ENCODE peak calls at places on chromosomes 4 and X, in nine cellular contexts. One of them, this sample, is unnamed.

GRCh38 chr4:144782345-144782744 is 136.4 kb downstream of the HHIP start:
- DNase-seq in left ventricle myocardium inferior: no peak
- DNase-seq in fibroblast of the conjunctiva: no peak
- DNase-seq in midbrain: no peak
- DNase-seq in Right ventricle myocardium superior: no peak
- DNase-seq in ELR: no peak
- DNase-seq in GM03348: no peak
- DNase-seq in mesendoderm: no peak
- DNase-seq in activated T-helper 1 cell treated with anti-CD3 and anti-CD28 coated beads, Interleukin-2, amount 50 U/mL, for 16 hours: no peak
- DNase-seq in this sample: no peak

GRCh38 chrX:47613082-47613481 is 6.6 kb downstream of the SYN1 start:
- DNase-seq in left ventricle myocardium inferior: no peak
- DNase-seq in fibroblast of the conjunctiva: no peak
- DNase-seq in midbrain: no peak
- DNase-seq in Right ventricle myocardium superior: no peak
- DNase-seq in ELR: no peak
- DNase-seq in GM03348: no peak
- DNase-seq in mesendoderm: no peak
- DNase-seq in activated T-helper 1 cell treated with anti-CD3 and anti-CD28 coated beads, Interleukin-2, amount 50 U/mL, for 16 hours: no peak
- DNase-seq in this sample: no peak

GRCh38 chr4:165472943-165473676 is 94.3 kb downstream of the CPE start:
- DNase-seq in left ventricle myocardium inferior: no peak
- DNase-seq in fibroblast of the conjunctiva: no peak
- DNase-seq in midbrain: no peak
- DNase-seq in Right ventricle myocardium superior: no peak
- DNase-seq in ELR: no peak
- DNase-seq in GM03348: no peak
- DNase-seq in mesendoderm: peak; percentile 35
- DNase-seq in activated T-helper 1 cell treated with anti-CD3 and anti-CD28 coated beads, Interleukin-2, amount 50 U/mL, for 16 hours: no peak
- DNase-seq in this sample: no peak

GRCh38 chrX:47187106-47187677 is 6.4 kb upstream of the UBA1 start:
- DNase-seq in left ventricle myocardium inferior: no peak
- DNase-seq in fibroblast of the conjunctiva: no peak
- DNase-seq in midbrain: no peak
- DNase-seq in Right ventricle myocardium superior: no peak
- DNase-seq in ELR: peak; percentile 15
- DNase-seq in GM03348: no peak
- DNase-seq in mesendoderm: peak; percentile 47
- DNase-seq in activated T-helper 1 cell treated with anti-CD3 and anti-CD28 coated beads, Interleukin-2, amount 50 U/mL, for 16 hours: no peak
- DNase-seq in this sample: no peak

GRCh38 chr4:107546637-107547036 is 173.4 kb downstream of the PAPSS1 start:
- DNase-seq in left ventricle myocardium inferior: no peak
- DNase-seq in fibroblast of the conjunctiva: no peak
- DNase-seq in midbrain: no peak
- DNase-seq in Right ventricle myocardium superior: no peak
- DNase-seq in ELR: no peak
- DNase-seq in GM03348: no peak
- DNase-seq in mesendoderm: no peak
- DNase-seq in activated T-helper 1 cell treated with anti-CD3 and anti-CD28 coated beads, Interleukin-2, amount 50 U/mL, for 16 hours: no peak
- DNase-seq in this sample: no peak

GRCh38 chrX:132004728-132005127 is 18.4 kb upstream of the STK26 start:
- DNase-seq in left ventricle myocardium inferior: no peak
- DNase-seq in fibroblast of the conjunctiva: no peak
- DNase-seq in midbrain: no peak
- DNase-seq in Right ventricle myocardium superior: no peak
- DNase-seq in ELR: no peak
- DNase-seq in GM03348: no peak
- DNase-seq in mesendoderm: no peak
- DNase-seq in activated T-helper 1 cell treated with anti-CD3 and anti-CD28 coated beads, Interleukin-2, amount 50 U/mL, for 16 hours: no peak
- DNase-seq in this sample: no peak

GRCh38 chr4:155960522-155960921 is 6.9 kb upstream of the CTSO start:
- DNase-seq in left ventricle myocardium inferior: no peak
- DNase-seq in fibroblast of the conjunctiva: peak; percentile 34
- DNase-seq in midbrain: no peak
- DNase-seq in Right ventricle myocardium superior: no peak
- DNase-seq in ELR: peak; percentile 32
- DNase-seq in GM03348: no peak
- DNase-seq in mesendoderm: no peak
- DNase-seq in activated T-helper 1 cell treated with anti-CD3 and anti-CD28 coated beads, Interleukin-2, amount 50 U/mL, for 16 hours: no peak
- DNase-seq in this sample: no peak

GRCh38 chrX:150683536-150684146 is 9.6 kb upstream of the MTMR1 start:
- DNase-seq in left ventricle myocardium inferior: no peak
- DNase-seq in fibroblast of the conjunctiva: peak; percentile 10
- DNase-seq in midbrain: no peak
- DNase-seq in Right ventricle myocardium superior: no peak
- DNase-seq in ELR: peak; percentile 69
- DNase-seq in GM03348: peak; percentile 34
- DNase-seq in mesendoderm: peak; percentile 63
- DNase-seq in activated T-helper 1 cell treated with anti-CD3 and anti-CD28 coated beads, Interleukin-2, amount 50 U/mL, for 16 hours: no peak
- DNase-seq in this sample: no peak

GRCh38 chr4:33709247-33709646 is 2535.1 kb downstream of the ARAP2 start:
- DNase-seq in left ventricle myocardium inferior: no peak
- DNase-seq in fibroblast of the conjunctiva: no peak
- DNase-seq in midbrain: no peak
- DNase-seq in Right ventricle myocardium superior: no peak
- DNase-seq in ELR: peak; percentile 78
- DNase-seq in GM03348: no peak
- DNase-seq in mesendoderm: no peak
- DNase-seq in activated T-helper 1 cell treated with anti-CD3 and anti-CD28 coated beads, Interleukin-2, amount 50 U/mL, for 16 hours: no peak
- DNase-seq in this sample: no peak

This sample was measured in CD8-positive, alpha-beta memory T cell.